ENCODE peak calls at places on chromosomes 3 and 15, in six cellular contexts. C, G, X, N, U and F are unnamed samples.

GRCh38 chr3:4474683-4475490 is 7.8 kb upstream of the SUMF1 start:
- DNase-seq in C (no peak), G (peak), X (peak), N (no peak), U (no peak), F (peak)

GRCh38 chr3:185365281-185366211 is 2.6 kb downstream of the MAP3K13 start:
- DNase-seq in C (peak), G (no peak), X (no peak), N (no peak), U (no peak), F (no peak)

GRCh38 chr15:95365615-95366107 is 964.8 kb upstream of the NR2F2 start:
- DNase-seq in C (no peak), G (no peak), X (peak), N (no peak), U (no peak), F (no peak)

GRCh38 chr3:17500618-17501017 is 241.8 kb downstream of the TBC1D5 start:
- DNase-seq in C (no peak), G (no peak), X (peak), N (no peak), U (no peak), F (no peak)

GRCh38 chr15:91553455-91553854 is 300.1 kb upstream of the SLCO3A1 start:
- DNase-seq in C (no peak), G (no peak), X (no peak), N (no peak), U (no peak), F (no peak)

GRCh38 chr3:46358466-46358865 is 4.6 kb downstream of the CCR2 start:
- DNase-seq in C (no peak), G (no peak), X (no peak), N (no peak), U (no peak), F (no peak)

GRCh38 chr15:55289573-55290360 is at the start of gene RAB27A:
- DNase-seq in C (peak), G (peak), X (peak), N (peak), U (peak), F (peak)

GRCh38 chr3:102092617-102093466 is 243.5 kb downstream of the NFKBIZ start:
- DNase-seq in C (peak), G (peak), X (peak), N (no peak), U (no peak), F (peak)

GRCh38 chr3:185549111-185549510 is 3.3 kb downstream of the LIPH start:
- DNase-seq in C (no peak), G (peak), X (peak), N (no peak), U (no peak), F (peak)

DNA sequence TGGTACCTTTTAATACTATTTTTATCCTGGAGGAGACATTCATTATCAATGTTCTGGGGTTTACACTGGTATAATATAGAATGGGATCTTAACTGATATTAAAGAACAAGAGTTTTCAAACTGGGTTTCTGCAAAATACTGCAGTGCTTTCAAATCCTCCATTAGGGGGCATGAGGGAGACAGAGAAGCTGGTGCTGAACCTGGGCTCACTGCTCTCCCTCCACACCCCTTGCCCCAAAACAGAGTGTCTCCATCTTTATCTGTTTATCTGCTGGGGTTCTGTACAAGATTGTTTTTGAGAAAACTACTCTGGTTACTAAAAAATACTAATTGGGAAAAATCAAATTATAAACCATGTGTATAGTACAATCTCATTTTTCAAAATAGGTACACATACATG is 41.7 kb downstream of the CADPS start:
- DNase-seq in C (peak), G (peak), X (no peak), N (no peak), U (no peak), F (no peak)
- TF ChIP-seq CTCF in C (peak), G (peak), X (no peak), N (peak), U (no peak), F (peak)

GRCh38 chr3:43641306-43642114 is 19.7 kb upstream of the ANO10 start:
- DNase-seq in C (no peak), G (peak), X (peak), N (no peak), U (no peak), F (no peak)

GRCh38 chr3:43644443-43644842 is 22.6 kb upstream of the ANO10 start:
- DNase-seq in C (no peak), G (no peak), X (no peak), N (no peak), U (no peak), F (no peak)

GRCh38 chr3:43637702-43638101 is 15.9 kb upstream of the ANO10 start:
- DNase-seq in C (no peak), G (no peak), X (no peak), N (no peak), U (no peak), F (no peak)

GRCh38 chr3:43632986-43633385 is 11.2 kb upstream of the ANO10 start:
- DNase-seq in C (no peak), G (no peak), X (no peak), N (no peak), U (no peak), F (no peak)

DNA sequence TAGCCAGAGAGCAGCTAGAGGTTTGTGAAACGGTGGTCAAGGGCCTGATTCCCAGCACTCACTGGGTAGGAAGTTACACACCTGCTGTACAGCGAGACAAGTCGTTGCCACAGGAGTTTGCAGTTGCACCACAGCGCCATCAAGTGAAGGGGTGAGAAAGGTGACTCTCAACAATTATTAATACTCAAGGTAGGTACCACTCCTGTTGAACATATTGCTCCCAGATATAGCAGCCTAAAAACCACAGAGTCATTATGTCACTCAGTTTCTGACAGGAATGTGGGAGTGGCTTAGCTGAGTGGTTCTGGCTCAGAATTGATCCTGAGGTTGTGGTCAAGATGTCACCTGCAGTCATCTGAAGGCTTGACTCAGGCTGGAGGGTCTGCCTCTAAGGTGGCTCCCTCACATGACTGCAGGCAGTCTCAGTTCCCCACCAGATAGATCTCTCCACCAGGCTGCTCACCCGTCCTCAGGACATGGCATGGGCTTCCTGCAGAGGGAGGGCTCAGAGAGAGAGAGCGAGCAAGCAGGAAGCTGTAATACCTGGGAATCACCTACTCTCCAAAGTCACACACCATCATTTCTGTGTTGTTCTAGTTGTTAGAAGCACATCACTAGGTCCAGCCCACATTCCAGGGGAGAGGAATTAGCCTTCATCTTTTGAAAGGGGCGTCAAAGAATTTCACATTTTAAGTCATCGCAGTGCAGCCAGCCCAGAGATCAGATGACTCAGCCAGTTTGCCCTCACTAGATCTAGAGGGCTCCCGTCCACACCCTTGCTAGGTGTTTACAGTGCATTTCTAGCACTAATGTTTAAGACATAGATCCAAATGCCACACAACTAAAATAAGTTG is 17.0 kb upstream of the ANO10 start:
- DNase-seq in C (peak), G (no peak), X (peak), N (no peak), U (no peak), F (peak)
- TF ChIP-seq CTCF in C (peak), G (peak), X (no peak), N (no peak), U (no peak), F (peak)

DNA sequence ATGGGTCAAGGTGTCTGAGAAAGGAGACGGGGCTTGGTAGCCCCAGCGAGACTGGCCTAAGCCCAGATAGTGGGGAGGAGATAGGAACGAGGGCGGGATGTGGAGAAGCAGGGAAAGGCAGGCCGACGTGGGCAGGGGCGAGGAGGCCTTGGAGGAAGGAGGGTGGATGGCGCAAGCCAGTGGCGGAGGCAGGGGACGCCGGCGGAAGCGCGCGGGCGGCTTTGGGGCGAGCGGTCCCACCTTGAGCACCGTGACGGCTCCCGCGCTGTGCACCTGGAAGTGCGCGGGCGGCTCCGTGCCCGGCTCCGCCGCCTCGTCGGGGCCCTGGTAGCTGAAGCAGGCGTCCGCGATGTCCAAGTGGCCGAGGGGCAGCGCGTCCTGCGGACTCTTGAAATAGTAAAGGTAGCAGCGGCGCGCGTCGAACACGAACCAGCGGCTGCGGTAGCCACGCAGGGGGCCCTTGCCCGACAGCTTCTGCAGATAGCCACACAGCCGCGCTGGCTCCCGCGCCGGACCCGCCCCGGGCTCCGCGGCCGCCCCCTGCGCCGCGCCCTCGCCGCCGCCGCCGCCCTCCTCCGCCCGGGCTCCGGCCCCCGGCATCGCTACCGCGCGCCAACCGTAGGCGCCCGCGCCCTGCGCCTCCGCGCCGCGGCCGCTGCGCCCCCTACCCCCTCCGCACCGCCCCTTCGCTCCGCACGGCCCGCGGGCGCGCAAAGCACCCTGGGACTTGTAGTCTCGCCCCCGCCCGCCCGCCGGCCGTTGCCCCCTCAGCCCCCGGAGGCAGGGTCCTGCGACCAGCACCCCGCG is at the start of gene TBC1D2B:
- DNase-seq in C (peak), G (peak), X (peak), N (peak), U (peak), F (no peak)
- TF ChIP-seq CTCF in C (no peak), G (no peak), X (peak), N (no peak), U (no peak), F (no peak)

DNA sequence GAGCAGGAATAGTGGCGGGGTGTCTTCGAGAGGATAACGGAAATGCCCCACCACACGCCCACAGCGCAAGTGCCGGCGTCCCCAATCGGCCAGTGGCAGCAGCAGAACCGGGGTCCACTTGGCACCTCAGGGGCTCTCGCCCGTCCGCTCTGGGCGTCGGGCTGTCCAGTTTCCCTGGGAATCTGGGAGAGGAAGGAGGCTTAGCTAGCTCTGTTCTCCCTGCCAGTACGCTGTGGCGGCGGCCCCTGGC is 53.7 kb downstream of the CCDC54 start:
- DNase-seq in C (no peak), G (no peak), X (peak), N (no peak), U (peak), F (no peak)
- TF ChIP-seq CTCF in C (no peak), G (no peak), X (no peak), N (no peak), U (no peak), F (no peak)

GRCh38 chr3:73070675-73071575 is 9.5 kb downstream of the EBLN2 start:
- DNase-seq in C (no peak), G (peak), X (peak), N (no peak), U (no peak), F (no peak)
- TF ChIP-seq CTCF in C (no peak), G (no peak), X (no peak), N (no peak), U (no peak), F (no peak)

GRCh38 chr3:172333042-172333377 is 115.2 kb downstream of the GHSR start:
- DNase-seq in C (no peak), G (no peak), X (no peak), N (no peak), U (no peak), F (no peak)

GRCh38 chr3:172330413-172330812 is 117.8 kb downstream of the GHSR start:
- DNase-seq in C (no peak), G (no peak), X (no peak), N (no peak), U (no peak), F (no peak)

GRCh38 chr3:172334743-172335142 is 113.5 kb downstream of the GHSR start:
- DNase-seq in C (no peak), G (no peak), X (no peak), N (no peak), U (no peak), F (no peak)

GRCh38 chr3:172332256-172333041 is 115.8 kb downstream of the GHSR start:
- DNase-seq in C (peak), G (peak), X (peak), N (peak), U (peak), F (peak)

DNA sequence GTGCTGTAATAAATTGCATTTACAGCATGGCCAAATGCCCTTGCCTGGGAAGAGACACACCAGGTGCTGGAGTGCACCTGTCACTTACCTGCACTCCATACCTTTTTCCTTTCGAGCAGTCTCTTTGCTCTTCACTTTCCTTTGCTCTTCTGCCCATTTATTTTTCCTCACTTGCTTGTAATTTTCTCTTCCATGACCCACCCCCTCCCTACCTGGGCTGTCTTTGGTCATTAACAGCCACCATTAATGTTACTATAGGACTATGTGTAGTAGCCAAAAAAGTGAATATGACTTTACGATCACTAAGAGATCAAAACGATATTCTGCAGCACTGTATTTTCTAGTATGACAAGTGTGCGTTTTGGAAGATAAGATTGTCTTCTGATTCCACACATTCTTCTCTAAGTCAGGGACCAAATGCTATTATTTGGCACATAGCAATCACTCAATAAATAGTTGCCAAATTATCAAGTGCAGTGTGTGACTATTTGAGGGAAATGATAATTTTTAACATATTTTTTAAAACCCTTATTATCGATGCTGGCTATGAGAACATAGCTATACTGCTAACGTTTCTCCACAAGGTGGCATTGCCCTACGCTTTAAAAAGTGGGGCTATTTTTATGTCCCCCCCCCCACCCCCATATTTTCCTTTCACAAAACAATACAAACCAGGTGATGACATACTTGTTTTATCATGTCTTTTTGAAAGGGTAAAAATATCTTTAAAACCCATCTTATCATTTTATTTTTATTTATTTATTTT is 114.4 kb downstream of the GHSR start:
- DNase-seq in C (no peak), G (no peak), X (no peak), N (no peak), U (no peak), F (no peak)
- TF ChIP-seq CTCF in C (no peak), G (peak), X (no peak), N (no peak), U (no peak), F (peak)

DNA sequence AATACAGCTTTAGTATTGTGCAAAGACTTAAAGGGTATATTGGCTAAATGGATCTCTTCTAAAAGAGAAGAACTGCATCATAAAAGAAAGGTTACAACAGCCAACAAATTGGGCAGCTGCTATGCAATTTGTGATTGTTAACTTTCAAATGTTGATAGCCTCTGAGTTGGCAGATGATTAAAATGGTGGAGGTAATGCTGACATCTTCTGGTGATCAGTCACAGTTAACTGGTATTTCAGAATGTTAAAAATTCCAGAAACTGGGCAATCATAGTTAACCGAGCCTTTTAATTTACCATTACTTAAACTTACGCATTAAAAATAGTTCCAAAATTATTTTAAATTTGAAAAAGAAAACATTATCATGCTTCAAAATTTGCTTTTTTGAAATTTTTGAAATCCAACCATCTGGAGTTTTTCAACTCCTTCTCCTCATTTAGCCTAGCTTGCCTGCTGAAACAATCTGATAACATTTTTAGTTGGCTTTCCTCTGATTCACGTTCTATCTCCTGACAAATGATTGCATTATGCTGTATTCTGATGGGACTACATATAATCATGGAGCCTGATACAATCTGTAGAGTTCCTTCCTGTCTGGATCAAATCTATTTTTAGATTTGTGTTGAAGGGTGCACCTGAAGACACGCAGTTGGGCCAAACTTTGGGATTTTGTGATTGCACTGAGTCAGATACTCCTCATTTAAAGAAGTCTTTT is 144.0 kb upstream of the PDZRN3 start:
- DNase-seq in C (no peak), G (peak), X (peak), N (no peak), U (no peak), F (peak)
- TF ChIP-seq CTCF in C (no peak), G (no peak), X (peak), N (no peak), U (no peak), F (peak)

DNA sequence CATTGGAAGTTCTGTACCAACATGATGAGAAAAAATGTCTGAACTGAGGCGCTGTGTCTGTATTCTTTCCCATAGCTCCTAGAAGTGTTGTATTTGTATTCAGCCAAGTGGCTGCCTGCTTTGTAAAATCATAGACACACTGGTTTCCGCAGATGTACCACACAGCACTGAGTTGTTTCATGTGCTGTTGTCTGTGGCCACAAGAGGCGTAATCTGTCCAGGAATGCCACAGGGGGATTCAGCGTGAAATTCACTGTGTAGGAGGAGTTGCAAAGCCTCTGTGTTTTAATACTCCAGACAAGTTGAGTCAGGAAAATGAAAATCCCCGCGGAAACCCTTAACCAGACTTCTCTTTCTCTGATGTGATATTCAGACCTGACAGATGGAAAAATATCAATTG is 462.2 kb downstream of the NSUN3 start:
- DNase-seq in C (no peak), G (peak), X (peak), N (no peak), U (no peak), F (no peak)
- TF ChIP-seq CTCF in C (no peak), G (peak), X (peak), N (peak), U (peak), F (no peak)

GRCh38 chr3:196916995-196917394 is 25.3 kb downstream of the NCBP2 start:
- DNase-seq in C (no peak), G (no peak), X (no peak), N (no peak), U (no peak), F (no peak)
- TF ChIP-seq CTCF in C (no peak), G (no peak), X (no peak), N (no peak), U (no peak), F (no peak)

DNA sequence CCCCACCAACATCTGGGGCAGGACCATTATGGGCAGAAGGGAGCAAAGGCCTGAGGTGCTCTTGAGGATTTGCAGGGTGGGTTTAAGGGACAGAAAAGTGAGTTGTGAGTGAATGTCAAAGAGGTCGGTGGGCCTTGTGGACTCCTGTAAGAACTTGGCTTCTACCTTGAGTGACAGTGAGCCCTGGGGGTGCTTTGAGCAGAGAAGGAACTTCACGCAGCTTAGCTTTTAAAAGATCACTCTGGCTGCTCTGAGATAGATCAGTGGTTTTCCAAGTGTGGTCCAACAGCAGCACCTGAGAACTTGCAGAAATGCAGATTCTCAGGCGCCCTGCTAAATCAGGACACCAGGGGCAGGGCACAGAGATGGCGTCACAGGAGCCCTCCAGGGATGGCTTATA is 15.3 kb upstream of the ALAS1 start:
- DNase-seq in C (no peak), G (no peak), X (no peak), N (no peak), U (no peak), F (no peak)
- TF ChIP-seq CTCF in C (no peak), G (no peak), X (no peak), N (no peak), U (no peak), F (no peak)